ENCODE peak calls at places on chromosome 11, in four cellular contexts. F is MM.1S, T is A549, W is heart left ventricle. Q is an unnamed sample.

GRCh38 chr11:14054708-14055107 is 92.2 kb downstream of the SPON1 start:
- DNase-seq in F (no peak), T (no peak), W (peak; percentile 47), Q (no peak)

GRCh38 chr11:75802913-75803820 is 11.8 kb upstream of the UVRAG start:
- DNase-seq in F (peak; percentile 63), T (peak; percentile 68), W (peak; percentile 76), Q (no peak)

GRCh38 chr11:118048472-118049370 is 28.2 kb upstream of the TMPRSS4 start:
- DNase-seq in F (no peak), T (no peak), W (no peak), Q (no peak)

GRCh38 chr11:118961591-118961990 is 5.5 kb downstream of the UPK2 start:
- DNase-seq in F (no peak), T (no peak), W (no peak), Q (no peak)

GRCh38 chr11:106463796-106464201 is 386.3 kb downstream of the AASDHPPT start:
- DNase-seq in F (no peak), T (no peak), W (no peak), Q (no peak)

GRCh38 chr11:86101493-86101892 is 32.6 kb upstream of the PICALM start:
- DNase-seq in F (no peak), T (peak; percentile 33), W (no peak), Q (no peak)

GRCh38 chr11:122963981-122964380 is 17.7 kb downstream of the BSX start:
- DNase-seq in F (no peak), T (no peak), W (no peak), Q (no peak)

GRCh38 chr11:59782080-59782479 is 26.9 kb downstream of the STX3 start:
- DNase-seq in F (no peak), T (no peak), W (no peak), Q (no peak)

GRCh38 chr11:58963551-58964075 is 24.3 kb downstream of the GLYATL1 start:
- DNase-seq in F (no peak), T (peak; percentile 53), W (no peak), Q (no peak)

GRCh38 chr11:109853156-109853776 is 239.9 kb upstream of the ZC3H12C start:
- DNase-seq in F (peak; percentile 63), T (peak; percentile 67), W (no peak), Q (no peak)

GRCh38 chr11:3074912-3075589 is 17.8 kb upstream of the CARS1 start:
- DNase-seq in F (no peak), T (no peak), W (peak; percentile 57), Q (no peak)

GRCh38 chr11:127493330-127493729 is 492.8 kb upstream of the KIRREL3 start:
- DNase-seq in F (peak; percentile 41), T (peak; percentile 16), W (no peak), Q (no peak)

GRCh38 chr11:100151944-100152343 is 535.1 kb upstream of the ARHGAP42 start:
- DNase-seq in F (no peak), T (peak; percentile 0), W (no peak), Q (no peak)

GRCh38 chr11:20008190-20008801 is 152.0 kb downstream of the DBX1 start:
- DNase-seq in F (no peak), T (no peak), W (no peak), Q (no peak)

GRCh38 chr11:96054870-96055705 is 131.2 kb upstream of the MTMR2 start:
- DNase-seq in F (peak; percentile 23), T (peak; percentile 26), W (no peak), Q (no peak)

GRCh38 chr11:126197277-126197939 is 14.0 kb downstream of the RPUSD4 start:
- DNase-seq in F (peak; percentile 96), T (no peak), W (no peak), Q (no peak)

GRCh38 chr11:95498731-95499396 is 267.9 kb upstream of the SESN3 start:
- DNase-seq in F (no peak), T (peak; percentile 10), W (no peak), Q (no peak)

GRCh38 chr11:8757047-8757446 is 74.5 kb downstream of the RPL27A start:
- DNase-seq in F (no peak), T (no peak), W (no peak), Q (no peak)

GRCh38 chr11:26677566-26677965 is 44.3 kb downstream of the SLC5A12 start:
- DNase-seq in F (no peak), T (no peak), W (no peak), Q (no peak)

DNA sequence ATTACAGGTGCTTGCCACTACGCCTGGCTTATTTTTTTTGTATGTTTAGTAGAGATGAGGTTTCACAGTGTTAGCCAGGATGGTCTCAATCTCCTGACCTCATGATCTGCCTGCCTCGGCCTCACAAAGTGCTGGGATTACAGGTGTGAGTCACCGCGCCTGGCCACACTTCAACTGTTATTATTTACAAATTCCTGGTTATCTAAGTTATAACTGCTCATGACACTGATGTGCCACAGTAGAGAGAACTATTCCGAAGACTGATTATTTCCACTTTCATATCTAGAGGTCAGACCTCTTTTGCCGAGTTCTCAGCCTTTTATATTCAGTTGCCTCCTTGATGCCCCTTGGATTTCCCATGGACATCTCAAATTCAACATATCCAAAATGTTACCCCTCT is 3.9 kb upstream of the NUP160 start:
- DNase-seq in F (no peak), T (no peak), W (no peak), Q (no peak)
- H3K4me1 ChIP-seq in F (peaks cover 27% of the 10 kb centered on the region), T (peaks cover 40% of the 10 kb centered on the region), W (peaks cover 11% of the 10 kb centered on the region), Q (peaks cover 11% of the 10 kb centered on the region)

DNA sequence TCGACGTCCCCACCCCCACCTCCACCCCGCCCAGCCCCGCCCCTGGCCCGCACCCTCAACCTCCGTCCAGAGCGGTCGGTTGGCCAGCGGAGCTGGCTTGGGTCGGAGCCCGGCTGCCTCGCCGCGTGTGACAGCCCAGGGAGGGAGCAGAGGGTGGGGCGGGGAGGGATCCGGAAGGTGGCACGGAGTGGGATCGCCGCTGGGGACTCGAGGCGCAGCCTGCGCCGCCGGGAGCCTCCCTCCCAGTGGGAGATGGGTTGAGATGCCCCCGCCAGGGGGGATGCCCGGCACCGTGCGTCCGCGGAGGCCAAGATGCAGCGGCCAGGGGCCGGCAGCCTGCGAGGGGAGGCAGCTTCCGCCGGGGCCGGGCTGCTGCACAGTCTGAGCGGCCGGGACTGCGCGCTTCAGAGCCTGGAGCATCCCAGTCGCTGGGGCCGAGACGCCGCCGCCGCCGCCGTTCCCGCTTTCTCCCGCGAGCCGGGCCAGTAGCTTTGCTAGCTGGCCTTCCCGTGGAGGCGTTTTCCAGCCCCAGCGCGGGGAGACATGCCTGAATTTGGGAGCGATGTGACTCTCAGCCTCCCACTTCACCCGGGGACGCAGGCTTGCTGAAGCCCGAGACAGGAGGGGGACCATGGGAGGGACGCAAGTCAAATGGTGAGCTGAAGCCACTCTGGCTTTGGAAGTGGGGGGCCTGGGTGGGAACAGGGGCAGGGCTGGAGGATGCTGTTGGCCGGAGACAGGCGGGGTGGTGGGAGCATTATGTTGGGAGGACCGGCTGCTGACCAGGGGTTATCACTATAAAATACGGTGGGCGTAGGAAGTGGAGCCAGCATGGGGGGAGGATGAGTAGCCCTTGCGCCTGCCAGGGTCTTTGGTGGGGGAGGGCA is 40.2 kb downstream of the DIXDC1 start:
- DNase-seq in F (no peak), T (no peak), W (peak; percentile 77), Q (no peak)
- H3K4me3 ChIP-seq in F (no peak overlapping the region), T (no peak overlapping the region), W (peak overlapping the region; percentile 50), Q (peak overlapping the region; percentile 89)

GRCh38 chr11:113693030-113693429 is 13.1 kb downstream of the TMPRSS5 start:
- DNase-seq in F (no peak), T (no peak), W (no peak), Q (no peak)

GRCh38 chr11:113689711-113690618 is 16.1 kb downstream of the TMPRSS5 start:
- DNase-seq in F (no peak), T (no peak), W (no peak), Q (no peak)

GRCh38 chr11:113694390-113694789 is 11.7 kb downstream of the TMPRSS5 start:
- DNase-seq in F (no peak), T (no peak), W (no peak), Q (no peak)

GRCh38 chr11:113695207-113695606 is 10.9 kb downstream of the TMPRSS5 start:
- DNase-seq in F (no peak), T (no peak), W (no peak), Q (no peak)

GRCh38 chr11:113690619-113691569 is 15.2 kb downstream of the TMPRSS5 start:
- DNase-seq in F (no peak), T (peak; percentile 84), W (no peak), Q (no peak)
- TF ChIP-seq CTCF in F (peak; percentile 41), T (peak; percentile 38), W (peak; percentile 27), Q (no peak)

GRCh38 chr11:1869427-1870325 is 16.8 kb downstream of the LSP1 start:
- DNase-seq in F (no peak), T (peak; percentile 59), W (no peak), Q (no peak)

GRCh38 chr11:1872267-1872985 is 19.3 kb downstream of the PRR33 start:
- DNase-seq in F (no peak), T (no peak), W (no peak), Q (no peak)

GRCh38 chr11:1871531-1871930 is 18.6 kb downstream of the LSP1 start:
- DNase-seq in F (no peak), T (no peak), W (no peak), Q (no peak)

GRCh38 chr11:1870326-1870696 is 17.4 kb downstream of the LSP1 start:
- DNase-seq in F (no peak), T (no peak), W (no peak), Q (no peak)

GRCh38 chr11:1870721-1871466 is 18.0 kb downstream of the LSP1 start:
- DNase-seq in F (no peak), T (no peak), W (no peak), Q (no peak)
- H3K4me1 ChIP-seq in F (no peaks in the 10 kb centered on the region), T (peaks cover 25% of the 10 kb centered on the region), W (peaks cover 12% of the 10 kb centered on the region), Q (peaks cover 96% of the 10 kb centered on the region)

DNA sequence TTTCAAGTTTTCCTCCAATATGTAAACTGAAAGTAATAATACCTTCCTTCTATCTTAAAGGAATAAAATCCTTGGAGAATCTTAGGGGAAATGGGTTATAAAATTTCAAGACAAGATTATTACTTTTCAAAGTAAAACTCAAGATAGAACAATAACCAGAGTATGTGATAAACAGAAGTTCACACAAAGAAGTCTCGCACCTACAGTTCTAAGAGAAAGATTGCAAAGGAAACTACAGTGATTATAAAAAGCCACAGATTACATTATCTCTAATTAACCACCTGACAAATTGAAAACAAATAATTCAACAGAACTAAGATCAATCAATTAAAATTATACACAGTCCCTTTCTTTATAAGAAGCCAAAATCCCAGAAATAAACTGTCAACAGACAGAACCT is 34.0 kb downstream of the AMBRA1 start:
- DNase-seq in F (no peak), T (no peak), W (no peak), Q (no peak)
- H3K4me3 ChIP-seq in F (peak overlapping the region; percentile 58), T (peak overlapping the region; percentile 41), W (no peak overlapping the region), Q (peak overlapping the region; percentile 36)

Q was measured in esophagus squamous epithelium.